ENCODE peak calls at places on chromosome 10, in five cellular contexts. D is breast epithelium; I is SJSA1; X is A549; C is effector memory CD4-positive, alpha-beta T cell. O is an unnamed sample. For H3K9me3, the result is how much of the 10 kb centered on the place peaks cover.

GRCh38 chr10:11794566-11794965 is 28.6 kb upstream of the PROSER2 start:
- DNase-seq in X (peak), C (no peak), I (no peak), D (no peak), O (no peak)

GRCh38 chr10:85508159-85508558 is 858.4 kb downstream of the GRID1 start:
- DNase-seq in D (no peak), C (no peak), I (no peak), X (no peak), O (no peak)

GRCh38 chr10:95841711-95842498 is 65.9 kb upstream of the CC2D2B start:
- DNase-seq in D (no peak), I (no peak), C (no peak), X (peak), O (peak)

GRCh38 chr10:102457591-102458150 is 6.3 kb upstream of the C10orf95 start:
- DNase-seq in D (no peak), C (no peak), X (no peak), I (no peak), O (no peak)

GRCh38 chr10:121325490-121326231 is 272.6 kb downstream of the FGFR2 start:
- DNase-seq in C (no peak), I (no peak), X (peak), D (no peak), O (no peak)

GRCh38 chr10:132685921-132686680 is 99.8 kb downstream of the NKX6-2 start:
- DNase-seq in X (no peak), I (peak), C (no peak), D (peak), O (no peak)

GRCh38 chr10:12351447-12351846 is 2.1 kb downstream of the CAMK1D start:
- DNase-seq in D (no peak), C (no peak), X (no peak), I (no peak), O (peak)

GRCh38 chr10:29355436-29355991 is 66.6 kb downstream of the LYZL1 start:
- DNase-seq in X (no peak), I (no peak), D (no peak), C (no peak), O (no peak)

GRCh38 chr10:122331615-122332446 is 42.7 kb upstream of the PLEKHA1 start:
- DNase-seq in X (peak), C (no peak), I (peak), D (no peak), O (no peak)

GRCh38 chr10:95201736-95202135 is 7.7 kb downstream of the ACSM6 start:
- DNase-seq in C (no peak), X (peak), I (peak), D (no peak), O (no peak)

GRCh38 chr10:82150123-82150900 is 275.3 kb downstream of the NRG3 start:
- DNase-seq in C (no peak), D (no peak), X (no peak), I (no peak), O (peak)

GRCh38 chr10:63236113-63236935 is 103.2 kb downstream of the NRBF2 start:
- DNase-seq in D (no peak), I (peak), X (peak), C (no peak), O (peak)

GRCh38 chr10:35635576-35635975 is 6.5 kb downstream of the FZD8 start:
- DNase-seq in D (no peak), C (no peak), X (peak), I (peak), O (peak)

GRCh38 chr10:5743736-5744135 is 59.1 kb downstream of the TASOR2 start:
- DNase-seq in C (no peak), X (no peak), D (no peak), I (no peak), O (no peak)

GRCh38 chr10:127405221-127405620 is 143.9 kb upstream of the NPS start:
- DNase-seq in X (no peak), D (no peak), I (no peak), C (no peak), O (no peak)

GRCh38 chr10:90087197-90088007 is 386.0 kb downstream of the KIF20B start:
- DNase-seq in X (no peak), D (no peak), I (no peak), C (no peak), O (no peak)

GRCh38 chr10:56874950-56875349 is 513.9 kb upstream of the ZWINT start:
- DNase-seq in X (no peak), D (no peak), C (no peak), I (no peak), O (no peak)

GRCh38 chr10:29199344-29199743 is 89.5 kb upstream of the LYZL1 start:
- DNase-seq in D (no peak), C (no peak), I (no peak), X (no peak), O (no peak)

GRCh38 chr10:103855424-103855823 is at the start of gene SH3PXD2A:
- DNase-seq in D (no peak), I (no peak), X (peak), C (no peak), O (peak)

GRCh38 chr10:99685232-99686041 is 26.1 kb downstream of the ENTPD7 start:
- DNase-seq in I (no peak), X (no peak), C (no peak), D (no peak), O (no peak)

GRCh38 chr10:110566472-110567200 is 859 bp upstream of the SMC3 start:
- DNase-seq in D (no peak), C (no peak), I (peak), X (no peak), O (peak)

GRCh38 chr10:7444576-7445226 is 33.9 kb upstream of the SFMBT2 start:
- DNase-seq in X (no peak), D (no peak), I (no peak), C (no peak), O (no peak)

GRCh38 chr10:31751401-31752080 is 177.1 kb downstream of the ARHGAP12 start:
- DNase-seq in I (no peak), C (no peak), X (no peak), D (no peak), O (no peak)

GRCh38 chr10:61110936-61111335 is 167.0 kb upstream of the RHOBTB1 start:
- DNase-seq in C (no peak), I (no peak), X (no peak), D (no peak), O (no peak)

GRCh38 chr10:73816917-73817729 is 5.7 kb upstream of the NDST2 start:
- DNase-seq in D (no peak), X (no peak), I (no peak), C (no peak), O (no peak)

GRCh38 chr10:17787087-17787942 is 21.8 kb upstream of the MRC1 start:
- DNase-seq in X (no peak), D (no peak), I (peak), C (no peak), O (no peak)

GRCh38 chr10:75145590-75145989 is 34.1 kb downstream of the SAMD8 start:
- DNase-seq in D (no peak), I (no peak), X (no peak), C (no peak), O (no peak)

GRCh38 chr10:119658274-119658673 is 7.1 kb downstream of the BAG3 start:
- DNase-seq in X (peak), D (peak), C (no peak), I (peak), O (peak)

GRCh38 chr10:119655566-119656001 is 4.4 kb downstream of the BAG3 start:
- DNase-seq in D (peak), C (peak), I (peak), X (no peak), O (no peak)

GRCh38 chr10:119657725-119658124 is 6.5 kb downstream of the BAG3 start:
- DNase-seq in C (no peak), X (no peak), D (no peak), I (no peak), O (no peak)

GRCh38 chr10:119654540-119654939 is 3.4 kb downstream of the BAG3 start:
- DNase-seq in D (peak), I (no peak), X (peak), C (no peak), O (no peak)

GRCh38 chr10:119656760-119657159 is 5.6 kb downstream of the BAG3 start:
- DNase-seq in I (no peak), X (no peak), C (no peak), D (no peak), O (no peak)
- H3K27ac ChIP-seq in I (peak), X (peak), C (peak), D (peak), O (no peak)

GRCh38 chr10:55628260-55628701 is 732.8 kb downstream of the ZWINT start:
- DNase-seq in C (no peak), D (peak), I (no peak), X (no peak), O (no peak)
- H3K4me3 ChIP-seq in C (no peak), D (peak), I (no peak), X (peak), O (no peak)

GRCh38 chr10:130472236-130472635 is 336.0 kb downstream of the GLRX3 start:
- DNase-seq in X (no peak), D (no peak), C (no peak), I (no peak), O (no peak)
- H3K9me3 ChIP-seq in X (under half), D (under half), C (under half), I (under half), O (under half)

DNA sequence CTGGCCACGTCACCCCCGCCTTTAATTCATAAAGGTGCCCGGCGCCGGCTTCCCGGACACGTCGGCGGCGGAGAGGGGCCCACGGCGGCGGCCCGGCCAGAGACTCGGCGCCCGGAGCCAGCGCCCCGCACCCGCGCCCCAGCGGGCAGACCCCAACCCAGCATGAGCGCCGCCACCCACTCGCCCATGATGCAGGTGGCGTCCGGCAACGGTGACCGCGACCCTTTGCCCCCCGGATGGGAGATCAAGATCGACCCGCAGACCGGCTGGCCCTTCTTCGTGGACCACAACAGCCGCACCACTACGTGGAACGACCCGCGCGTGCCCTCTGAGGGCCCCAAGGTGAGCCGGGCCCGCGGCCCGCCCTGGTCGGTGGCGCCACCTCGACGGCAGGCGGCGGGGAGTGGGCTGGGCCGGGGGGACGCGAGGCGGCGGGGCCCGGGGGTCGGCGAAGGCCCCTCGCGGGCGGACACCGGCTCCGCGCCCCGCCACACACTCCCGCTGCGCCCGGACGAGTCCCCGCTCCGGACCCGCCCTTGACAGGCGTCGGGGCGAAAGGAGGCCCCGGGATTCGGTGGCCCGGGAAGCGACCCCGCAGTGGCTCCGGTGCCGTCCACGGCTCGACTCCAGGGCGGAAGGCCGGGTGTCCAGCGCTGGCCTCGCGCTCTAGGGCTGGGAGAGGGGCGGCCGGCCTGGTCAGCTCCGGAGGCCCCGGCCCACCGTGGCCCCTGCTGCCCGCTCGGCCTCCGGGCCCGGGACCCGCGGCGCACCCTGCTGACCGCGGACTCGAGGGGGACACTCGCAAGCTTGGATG is 541 bp downstream of the BAG3 start:
- DNase-seq in I (no peak), C (peak), D (no peak), X (no peak), O (peak)
- H3K27ac ChIP-seq in I (peak), C (peak), D (peak), X (peak), O (peak)

DNA sequence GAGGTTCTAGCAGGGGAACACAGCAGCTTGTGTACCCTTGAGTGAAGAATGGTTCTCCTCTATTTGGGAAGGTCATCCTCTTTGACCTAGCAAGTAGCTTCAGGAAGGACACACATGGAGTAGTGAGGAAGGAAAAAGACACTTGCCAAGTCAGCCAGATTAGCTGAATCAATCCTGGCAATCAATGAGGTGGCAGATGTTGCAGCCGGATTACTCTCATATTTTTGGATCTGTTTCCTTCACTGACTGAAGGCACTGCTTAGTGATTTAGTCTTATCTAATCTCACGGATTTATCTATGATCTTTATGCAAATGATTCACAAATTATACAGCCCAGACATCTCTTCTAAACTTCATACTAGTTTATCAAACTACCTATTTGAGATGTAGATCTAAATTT is 218.8 kb downstream of the GPR158 start:
- DNase-seq in I (no peak), X (no peak), D (no peak), C (no peak), O (no peak)
- H3K4me3 ChIP-seq in I (no peak), X (no peak), D (no peak), C (no peak), O (no peak)

DNA sequence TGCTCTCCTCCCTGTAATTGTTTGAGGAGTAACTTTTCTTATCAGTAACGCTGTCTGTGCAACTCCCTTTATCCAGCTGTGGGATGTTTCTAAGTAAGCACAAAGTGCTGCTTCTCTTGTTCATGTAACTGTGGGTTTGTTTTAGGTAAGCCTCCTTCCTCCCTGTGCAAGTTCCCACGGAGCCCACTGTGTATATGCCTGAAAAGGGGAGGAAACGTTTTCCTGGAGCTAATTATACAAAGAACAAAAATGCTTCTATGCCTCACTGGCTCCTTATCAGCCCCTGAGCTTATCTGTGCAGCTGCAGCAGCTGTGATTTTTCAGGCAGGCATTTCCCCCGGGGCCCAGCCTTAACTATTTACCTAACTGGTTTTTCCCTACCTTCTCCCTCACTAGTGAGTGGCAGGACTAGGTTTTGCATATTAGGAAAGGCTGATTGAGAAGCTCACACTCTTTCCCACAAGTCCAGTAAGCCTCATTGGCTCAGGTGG is 593.4 kb upstream of the GHITM start:
- DNase-seq in D (no peak), I (no peak), C (no peak), X (no peak), O (no peak)
- H3K9me3 ChIP-seq in D (under half), I (under half), C (under half), X (under half), O (under half)

DNA sequence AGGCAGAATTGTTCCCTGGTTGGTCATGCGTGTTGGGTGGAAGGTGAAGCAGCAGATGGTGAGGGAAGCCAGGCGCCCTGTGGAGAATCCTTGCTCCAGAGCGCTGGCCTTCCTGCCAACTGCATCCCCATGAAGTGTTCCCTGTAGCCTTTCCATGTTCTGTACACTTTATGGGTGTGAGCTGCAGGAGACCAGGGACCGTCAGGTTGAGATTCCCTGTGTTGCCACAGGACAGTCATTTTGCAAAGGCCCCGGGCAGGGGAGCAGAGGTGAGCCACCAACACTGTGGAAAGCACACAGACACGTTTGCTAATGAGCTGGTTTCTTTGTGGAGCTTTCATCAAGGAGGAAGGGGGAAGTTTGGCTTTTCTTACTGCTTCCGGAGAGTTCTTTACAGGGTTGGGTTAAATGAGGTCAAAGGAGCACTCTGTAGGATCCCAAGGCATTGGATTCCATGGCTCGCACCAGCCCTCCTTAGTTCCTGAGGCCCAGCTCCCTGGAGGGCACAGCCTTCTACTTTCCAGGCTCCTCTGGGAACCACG is 32.1 kb downstream of the TSPAN14 start:
- DNase-seq in D (no peak), C (no peak), X (no peak), I (no peak), O (no peak)
- H3K27ac ChIP-seq in D (peak), C (peak), X (peak), I (no peak), O (no peak)

DNA sequence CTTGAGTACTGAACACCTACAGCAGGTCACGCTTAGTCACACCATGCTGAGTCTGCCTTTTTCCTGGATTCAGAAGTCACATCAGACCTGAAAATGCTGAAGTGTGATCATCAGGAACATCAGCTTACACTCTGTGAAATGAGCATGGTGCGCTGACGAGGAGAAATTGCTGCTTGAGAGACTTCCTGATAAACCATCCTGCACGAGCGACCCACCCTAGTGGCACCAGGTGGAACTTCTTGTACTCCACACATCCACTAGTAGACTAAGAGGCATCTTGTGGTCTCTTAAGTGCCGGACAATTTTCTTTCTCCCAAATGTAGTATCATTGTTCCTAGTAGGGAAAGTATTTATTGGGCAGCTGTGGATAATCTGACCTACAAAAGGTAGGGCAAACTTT is 51.8 kb upstream of the MRLN start:
- DNase-seq in D (no peak), X (peak), C (no peak), I (no peak), O (peak)
- H3K4me3 ChIP-seq in D (no peak), X (no peak), C (no peak), I (no peak), O (no peak)

O was measured in SJCRH30.